ENCODE peak calls at places on chromosome 6, in four cellular contexts. X is HT-29, U is WTC11, P is globus pallidus. F is an unnamed sample.

GRCh38 chr6:30836431-30836866 is 47.9 kb upstream of the DDR1 start:
- DNase-seq in X (no peak), U (no peak), P (no peak), F (no peak)

GRCh38 chr6:74447013-74447412 is 751.0 kb downstream of the CD109 start:
- DNase-seq in X (no peak), U (no peak), P (no peak), F (no peak)

GRCh38 chr6:11263185-11263817 is 30.8 kb upstream of the NEDD9 start:
- DNase-seq in X (peak; percentile 58), U (no peak), P (no peak), F (no peak)

GRCh38 chr6:53734473-53735299 is 60.1 kb upstream of the LRRC1 start:
- DNase-seq in X (peak; percentile 91), U (peak; percentile 72), P (no peak), F (no peak)

GRCh38 chr6:112188906-112189305 is 65.5 kb downstream of the LAMA4 start:
- DNase-seq in X (no peak), U (no peak), P (no peak), F (no peak)

GRCh38 chr6:72464791-72465691 is 156.8 kb upstream of the KCNQ5 start:
- DNase-seq in X (no peak), U (no peak), P (no peak), F (no peak)

GRCh38 chr6:155142902-155143609 is 120.8 kb upstream of the CLDN20 start:
- DNase-seq in X (no peak), U (no peak), P (no peak), F (no peak)

GRCh38 chr6:39451831-39452230 is 129.3 kb upstream of the KCNK16 start:
- DNase-seq in X (peak; percentile 27), U (peak; percentile 55), P (no peak), F (no peak)

GRCh38 chr6:34425498-34426410 is at the start of gene RPS10:
- DNase-seq in X (peak; percentile 92), U (peak; percentile 91), P (peak; percentile 91), F (peak; percentile 80)

GRCh38 chr6:109701774-109702173 is 10.7 kb downstream of the FIG4 start:
- DNase-seq in X (no peak), U (no peak), P (no peak), F (no peak)

GRCh38 chr6:44957151-44957550 is 371.0 kb upstream of the RUNX2 start:
- DNase-seq in X (no peak), U (no peak), P (no peak), F (no peak)

GRCh38 chr6:25431642-25432307 is 152.6 kb downstream of the CARMIL1 start:
- DNase-seq in X (no peak), U (no peak), P (no peak), F (no peak)

GRCh38 chr6:148509789-148510581 is 167.3 kb downstream of the SASH1 start:
- DNase-seq in X (peak; percentile 23), U (no peak), P (no peak), F (no peak)

GRCh38 chr6:90483116-90483839 is 103.6 kb downstream of the MAP3K7 start:
- DNase-seq in X (no peak), U (no peak), P (no peak), F (no peak)

GRCh38 chr6:20840675-20841074 is 306.4 kb downstream of the CDKAL1 start:
- DNase-seq in X (no peak), U (no peak), P (no peak), F (no peak)

GRCh38 chr6:13615802-13616140 is 636 bp downstream of the NOL7 start:
- DNase-seq in X (peak; percentile 61), U (peak; percentile 32), P (no peak), F (peak; percentile 40)

GRCh38 chr6:128333581-128334223 is 186.7 kb downstream of the PTPRK start:
- DNase-seq in X (no peak), U (no peak), P (no peak), F (no peak)

GRCh38 chr6:14881399-14881798 is 364.5 kb upstream of the JARID2 start:
- DNase-seq in X (no peak), U (no peak), P (no peak), F (no peak)

GRCh38 chr6:22556298-22556697 is 13.1 kb upstream of the HDGFL1 start:
- DNase-seq in X (no peak), U (no peak), P (no peak), F (no peak)

GRCh38 chr6:35508542-35508941 is 4.2 kb downstream of the TULP1 start:
- DNase-seq in X (no peak), U (no peak), P (no peak), F (no peak)

GRCh38 chr6:17354700-17355403 is 38.5 kb upstream of the CAP2 start:
- DNase-seq in X (peak; percentile 33), U (no peak), P (no peak), F (no peak)

GRCh38 chr6:31202259-31203166 is 32.0 kb upstream of the POU5F1 start:
- DNase-seq in X (peak; percentile 56), U (no peak), P (no peak), F (no peak)

GRCh38 chr6:5051394-5051793 is 33.7 kb upstream of the PPP1R3G start:
- DNase-seq in X (no peak), U (no peak), P (no peak), F (no peak)

GRCh38 chr6:69584913-69585729 is 211.7 kb downstream of the LMBRD1 start:
- DNase-seq in X (no peak), U (no peak), P (no peak), F (no peak)